ENCODE peak calls at places on chromosomes 11 and 22, in six cellular contexts. One of them, this sample, is unnamed.

GRCh38 chr11:104625246-104625645 is 273.0 kb downstream of the CASP12 start:
- DNase-seq in endothelial cell: no peak
- DNase-seq in ureter: no peak
- DNase-seq in choroid plexus epithelial cell: peak; percentile 51
- DNase-seq in stimulated activated CD8-positive, alpha-beta memory T cell treated with anti-CD3 and anti-CD28 coated beads, Interleukin-4, amount 100 ng/mL, for 4 hours: no peak
- DNase-seq in HT1080: no peak
- DNase-seq in this sample: peak; percentile 41

GRCh38 chr11:134418119-134418840 is 6.2 kb upstream of the B3GAT1 start:
- DNase-seq in endothelial cell: peak; percentile 51
- DNase-seq in ureter: no peak
- DNase-seq in choroid plexus epithelial cell: peak; percentile 23
- DNase-seq in stimulated activated CD8-positive, alpha-beta memory T cell treated with anti-CD3 and anti-CD28 coated beads, Interleukin-4, amount 100 ng/mL, for 4 hours: no peak
- DNase-seq in HT1080: no peak
- DNase-seq in this sample: peak; percentile 24

GRCh38 chr11:14258177-14258935 is 100.6 kb downstream of the RRAS2 start:
- DNase-seq in endothelial cell: no peak
- DNase-seq in ureter: no peak
- DNase-seq in choroid plexus epithelial cell: peak; percentile 70
- DNase-seq in stimulated activated CD8-positive, alpha-beta memory T cell treated with anti-CD3 and anti-CD28 coated beads, Interleukin-4, amount 100 ng/mL, for 4 hours: no peak
- DNase-seq in HT1080: peak; percentile 61
- DNase-seq in this sample: peak; percentile 28

GRCh38 chr11:64373598-64373974 is 14.6 kb downstream of the RPS6KA4 start:
- DNase-seq in endothelial cell: no peak
- DNase-seq in ureter: no peak
- DNase-seq in choroid plexus epithelial cell: no peak
- DNase-seq in stimulated activated CD8-positive, alpha-beta memory T cell treated with anti-CD3 and anti-CD28 coated beads, Interleukin-4, amount 100 ng/mL, for 4 hours: no peak
- DNase-seq in HT1080: no peak
- DNase-seq in this sample: no peak

GRCh38 chr11:4848908-4849307 is at the start of gene OR51S1:
- DNase-seq in endothelial cell: no peak
- DNase-seq in ureter: no peak
- DNase-seq in choroid plexus epithelial cell: no peak
- DNase-seq in stimulated activated CD8-positive, alpha-beta memory T cell treated with anti-CD3 and anti-CD28 coated beads, Interleukin-4, amount 100 ng/mL, for 4 hours: no peak
- DNase-seq in HT1080: no peak
- DNase-seq in this sample: no peak

GRCh38 chr11:62487136-62487535 is 59.5 kb downstream of the AHNAK start:
- DNase-seq in endothelial cell: no peak
- DNase-seq in ureter: no peak
- DNase-seq in choroid plexus epithelial cell: no peak
- DNase-seq in stimulated activated CD8-positive, alpha-beta memory T cell treated with anti-CD3 and anti-CD28 coated beads, Interleukin-4, amount 100 ng/mL, for 4 hours: no peak
- DNase-seq in HT1080: no peak
- DNase-seq in this sample: no peak

GRCh38 chr11:44992181-44992582 is 41.5 kb upstream of the TP53I11 start:
- DNase-seq in endothelial cell: no peak
- DNase-seq in ureter: no peak
- DNase-seq in choroid plexus epithelial cell: no peak
- DNase-seq in stimulated activated CD8-positive, alpha-beta memory T cell treated with anti-CD3 and anti-CD28 coated beads, Interleukin-4, amount 100 ng/mL, for 4 hours: no peak
- DNase-seq in HT1080: no peak
- DNase-seq in this sample: no peak

GRCh38 chr22:23156286-23156685 is 11.0 kb downstream of the RAB36 start:
- DNase-seq in endothelial cell: no peak
- DNase-seq in ureter: no peak
- DNase-seq in choroid plexus epithelial cell: no peak
- DNase-seq in stimulated activated CD8-positive, alpha-beta memory T cell treated with anti-CD3 and anti-CD28 coated beads, Interleukin-4, amount 100 ng/mL, for 4 hours: no peak
- DNase-seq in HT1080: no peak
- DNase-seq in this sample: no peak

GRCh38 chr11:27274854-27275395 is 88.1 kb downstream of the CCDC34 start:
- DNase-seq in endothelial cell: no peak
- DNase-seq in ureter: no peak
- DNase-seq in choroid plexus epithelial cell: no peak
- DNase-seq in stimulated activated CD8-positive, alpha-beta memory T cell treated with anti-CD3 and anti-CD28 coated beads, Interleukin-4, amount 100 ng/mL, for 4 hours: no peak
- DNase-seq in HT1080: no peak
- DNase-seq in this sample: no peak

GRCh38 chr11:78313181-78313788 is 104.3 kb downstream of the GAB2 start:
- DNase-seq in endothelial cell: no peak
- DNase-seq in ureter: no peak
- DNase-seq in choroid plexus epithelial cell: peak; percentile 72
- DNase-seq in stimulated activated CD8-positive, alpha-beta memory T cell treated with anti-CD3 and anti-CD28 coated beads, Interleukin-4, amount 100 ng/mL, for 4 hours: no peak
- DNase-seq in HT1080: peak; percentile 76
- DNase-seq in this sample: peak; percentile 83

GRCh38 chr22:24225044-24225601 is 19.8 kb downstream of the GGT5 start:
- DNase-seq in endothelial cell: no peak
- DNase-seq in ureter: no peak
- DNase-seq in choroid plexus epithelial cell: no peak
- DNase-seq in stimulated activated CD8-positive, alpha-beta memory T cell treated with anti-CD3 and anti-CD28 coated beads, Interleukin-4, amount 100 ng/mL, for 4 hours: no peak
- DNase-seq in HT1080: no peak
- DNase-seq in this sample: no peak

GRCh38 chr22:21917959-21918261 is 34.7 kb downstream of the PPM1F start:
- DNase-seq in endothelial cell: no peak
- DNase-seq in ureter: no peak
- DNase-seq in choroid plexus epithelial cell: no peak
- DNase-seq in stimulated activated CD8-positive, alpha-beta memory T cell treated with anti-CD3 and anti-CD28 coated beads, Interleukin-4, amount 100 ng/mL, for 4 hours: no peak
- DNase-seq in HT1080: no peak
- DNase-seq in this sample: no peak

GRCh38 chr22:35641494-35642120 is 6.6 kb upstream of the APOL6 start:
- DNase-seq in endothelial cell: no peak
- DNase-seq in ureter: no peak
- DNase-seq in choroid plexus epithelial cell: no peak
- DNase-seq in stimulated activated CD8-positive, alpha-beta memory T cell treated with anti-CD3 and anti-CD28 coated beads, Interleukin-4, amount 100 ng/mL, for 4 hours: no peak
- DNase-seq in HT1080: no peak
- DNase-seq in this sample: no peak

GRCh38 chr11:111407652-111408051 is 28.6 kb upstream of the POU2AF1 start:
- DNase-seq in endothelial cell: no peak
- DNase-seq in ureter: no peak
- DNase-seq in choroid plexus epithelial cell: no peak
- DNase-seq in stimulated activated CD8-positive, alpha-beta memory T cell treated with anti-CD3 and anti-CD28 coated beads, Interleukin-4, amount 100 ng/mL, for 4 hours: no peak
- DNase-seq in HT1080: no peak
- DNase-seq in this sample: no peak

GRCh38 chr22:24703101-24703500 is 71.4 kb downstream of the PIWIL3 start:
- DNase-seq in endothelial cell: no peak
- DNase-seq in ureter: no peak
- DNase-seq in choroid plexus epithelial cell: peak; percentile 21
- DNase-seq in stimulated activated CD8-positive, alpha-beta memory T cell treated with anti-CD3 and anti-CD28 coated beads, Interleukin-4, amount 100 ng/mL, for 4 hours: no peak
- DNase-seq in HT1080: no peak
- DNase-seq in this sample: peak; percentile 61

GRCh38 chr11:64787526-64788320 is 9.4 kb upstream of the SF1 start:
- DNase-seq in endothelial cell: peak; percentile 79
- DNase-seq in ureter: peak; percentile 69
- DNase-seq in choroid plexus epithelial cell: peak; percentile 70
- DNase-seq in stimulated activated CD8-positive, alpha-beta memory T cell treated with anti-CD3 and anti-CD28 coated beads, Interleukin-4, amount 100 ng/mL, for 4 hours: no peak
- DNase-seq in HT1080: peak; percentile 35
- DNase-seq in this sample: peak; percentile 64